ENCODE peak calls at places on chromosomes 12 and 14, in seven cellular contexts. H, W, Y, K, P, D and J are unnamed samples.

GRCh38 chr14:103142031-103142430 is 18.8 kb downstream of the TNFAIP2 start:
- DNase-seq in H (no peak), W (no peak), Y (no peak), K (no peak), P (no peak), D (no peak), J (no peak)

GRCh38 chr12:114479831-114480230 is 73.9 kb upstream of the TBX5 start:
- DNase-seq in H (peak; percentile 49), W (no peak), Y (no peak), K (no peak), P (no peak), D (no peak), J (peak; percentile 9)

GRCh38 chr12:121580959-121581680 is at the start of gene KDM2B:
- DNase-seq in H (no peak), W (peak; percentile 38), Y (peak; percentile 79), K (peak; percentile 48), P (no peak), D (peak; percentile 43), J (peak; percentile 68)

GRCh38 chr12:113392988-113393579 is 10.6 kb downstream of the SDS start:
- DNase-seq in H (peak; percentile 94), W (no peak), Y (peak; percentile 31), K (no peak), P (no peak), D (no peak), J (peak; percentile 44)

GRCh38 chr12:76738824-76739579 is 24.9 kb upstream of the ZDHHC17 start:
- DNase-seq in H (no peak), W (no peak), Y (no peak), K (no peak), P (no peak), D (no peak), J (no peak)

GRCh38 chr14:101535808-101536207 is 25.5 kb upstream of the DIO3 start:
- DNase-seq in H (no peak), W (no peak), Y (no peak), K (no peak), P (no peak), D (no peak), J (no peak)

GRCh38 chr12:94973202-94973601 is 30.3 kb downstream of the NDUFA12 start:
- DNase-seq in H (no peak), W (no peak), Y (peak; percentile 57), K (no peak), P (no peak), D (no peak), J (peak; percentile 33)

GRCh38 chr14:61564623-61565091 is 130.7 kb upstream of the HIF1A start:
- DNase-seq in H (no peak), W (no peak), Y (peak; percentile 94), K (no peak), P (no peak), D (no peak), J (no peak)

GRCh38 chr12:59093090-59093489 is 172.8 kb upstream of the LRIG3 start:
- DNase-seq in H (no peak), W (no peak), Y (no peak), K (no peak), P (no peak), D (no peak), J (no peak)

GRCh38 chr14:102164241-102164641 is 24.5 kb downstream of the WDR20 start:
- DNase-seq in H (no peak), W (no peak), Y (peak; percentile 53), K (peak; percentile 25), P (no peak), D (no peak), J (no peak)

GRCh38 chr12:107337354-107338095 is 244.2 kb upstream of the CRY1 start:
- DNase-seq in H (no peak), W (no peak), Y (no peak), K (no peak), P (no peak), D (no peak), J (no peak)

GRCh38 chr12:9973951-9974350 is 2.7 kb downstream of the CLEC12A start:
- DNase-seq in H (no peak), W (no peak), Y (no peak), K (no peak), P (no peak), D (no peak), J (no peak)

GRCh38 chr14:58428011-58428807 is 690 bp downstream of the KIAA0586 start:
- DNase-seq in H (no peak), W (no peak), Y (peak; percentile 60), K (no peak), P (no peak), D (peak; percentile 10), J (peak; percentile 26)

GRCh38 chr14:49593016-49593415 is 5.7 kb upstream of the LRR1 start:
- DNase-seq in H (no peak), W (no peak), Y (peak; percentile 41), K (no peak), P (no peak), D (no peak), J (peak; percentile 55)

GRCh38 chr14:32370720-32371119 is 41.6 kb downstream of the AKAP6 start:
- DNase-seq in H (no peak), W (no peak), Y (peak; percentile 49), K (no peak), P (no peak), D (no peak), J (peak; percentile 61)

GRCh38 chr12:115709410-115710065 is 568.0 kb downstream of the MED13L start:
- DNase-seq in H (no peak), W (peak; percentile 48), Y (peak; percentile 68), K (peak; percentile 51), P (no peak), D (no peak), J (no peak)

GRCh38 chr12:123047289-123047688 is 66.8 kb downstream of the ARL6IP4 start:
- DNase-seq in H (no peak), W (no peak), Y (no peak), K (no peak), P (no peak), D (no peak), J (no peak)

GRCh38 chr12:95201056-95201670 is 16.1 kb downstream of the FGD6 start:
- DNase-seq in H (no peak), W (no peak), Y (peak; percentile 55), K (no peak), P (no peak), D (no peak), J (no peak)

GRCh38 chr12:123384318-123384993 is 524 bp downstream of the KMT5A start:
- DNase-seq in H (peak; percentile 22), W (no peak), Y (no peak), K (no peak), P (no peak), D (peak; percentile 24), J (no peak)

GRCh38 chr12:120902846-120903381 is 1.2 kb downstream of the SPPL3 start:
- DNase-seq in H (no peak), W (no peak), Y (no peak), K (no peak), P (no peak), D (no peak), J (no peak)

GRCh38 chr12:19712041-19712440 is 272.7 kb downstream of the AEBP2 start:
- DNase-seq in H (no peak), W (no peak), Y (peak; percentile 85), K (no peak), P (no peak), D (no peak), J (peak; percentile 85)

GRCh38 chr12:74581439-74581838 is 43.8 kb downstream of the ATXN7L3B start:
- DNase-seq in H (no peak), W (no peak), Y (no peak), K (no peak), P (no peak), D (no peak), J (no peak)

DNA sequence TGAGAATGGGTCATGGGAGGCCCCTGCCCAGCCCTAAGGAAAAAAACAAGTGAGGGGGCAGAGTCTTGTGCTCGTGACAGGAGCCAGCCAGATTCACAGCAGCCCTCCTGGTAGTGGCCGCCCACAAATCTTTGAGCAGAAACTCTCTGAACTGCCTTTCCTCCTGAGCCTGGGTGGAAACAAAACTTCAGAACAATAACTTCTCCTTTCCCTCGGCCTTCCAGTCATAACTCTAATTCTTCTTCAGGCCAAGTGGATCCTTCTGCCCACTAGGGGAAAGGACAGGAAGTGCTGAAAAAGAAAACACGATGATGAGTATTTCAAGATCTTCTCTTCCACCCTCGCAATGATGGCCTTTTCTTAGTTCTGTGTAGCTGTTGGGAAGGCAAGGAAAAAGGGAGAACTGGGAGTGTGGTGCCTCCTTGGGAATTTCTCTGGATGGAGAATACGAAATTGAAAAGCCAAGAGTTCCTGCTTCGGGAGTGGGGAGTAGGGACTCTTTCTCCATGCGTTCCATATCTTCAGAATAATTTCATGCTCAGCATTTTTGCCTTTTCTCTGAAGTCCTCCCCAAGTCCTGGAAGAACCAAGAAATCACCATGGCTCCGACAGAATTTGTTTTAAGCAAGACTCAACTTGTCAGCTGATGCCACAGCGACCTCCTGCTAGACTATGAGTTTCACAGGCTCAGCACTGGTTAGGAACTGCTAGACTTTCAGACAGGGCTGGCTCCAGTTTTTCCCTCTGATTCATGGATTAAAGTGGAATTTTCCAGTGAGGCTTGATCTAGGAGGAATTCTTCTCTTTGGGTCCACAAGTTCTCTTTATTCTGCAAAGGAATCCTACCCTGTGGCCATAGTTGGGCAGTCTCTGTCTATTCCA is 188.9 kb downstream of the CAND1 start:
- DNase-seq in H (no peak), W (no peak), Y (peak; percentile 40), K (peak; percentile 49), P (no peak), D (no peak), J (no peak)
- TF ChIP-seq CTCF in H (no peak), W (peak; percentile 37), Y (peak; percentile 58), K (peak; percentile 25), P (peak; percentile 53), D (no peak), J (peak; percentile 46)

DNA sequence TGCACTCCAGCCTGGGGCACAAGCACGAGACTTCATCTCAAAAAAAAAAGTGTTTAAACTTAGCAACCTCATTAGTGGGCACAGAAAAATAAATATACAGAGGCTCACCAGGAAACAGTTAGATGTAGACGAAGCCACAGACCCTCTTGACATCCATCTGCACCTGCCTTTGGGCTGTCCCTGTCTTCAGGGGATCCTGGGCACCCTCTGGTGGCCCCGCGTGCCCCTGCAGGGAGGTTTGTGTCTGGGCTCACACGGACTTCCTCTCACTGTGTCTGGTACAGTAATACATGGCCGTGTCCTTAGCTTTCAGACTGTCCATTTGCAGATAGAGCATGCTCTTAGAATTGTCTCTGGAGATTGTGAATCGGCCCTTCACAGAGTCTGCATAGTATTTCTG is 916.5 kb downstream of the TMEM121 start:
- DNase-seq in H (no peak), W (no peak), Y (no peak), K (no peak), P (no peak), D (no peak), J (no peak)
- TF ChIP-seq CTCF in H (no peak), W (no peak), Y (no peak), K (no peak), P (no peak), D (no peak), J (no peak)

GRCh38 chr14:23431486-23431885 is 4.0 kb downstream of the MYH7 start:
- DNase-seq in H (no peak), W (no peak), Y (no peak), K (peak; percentile 16), P (peak; percentile 36), D (no peak), J (no peak)
- TF ChIP-seq CTCF in H (no peak), W (no peak), Y (no peak), K (no peak), P (no peak), D (no peak), J (no peak)

DNA sequence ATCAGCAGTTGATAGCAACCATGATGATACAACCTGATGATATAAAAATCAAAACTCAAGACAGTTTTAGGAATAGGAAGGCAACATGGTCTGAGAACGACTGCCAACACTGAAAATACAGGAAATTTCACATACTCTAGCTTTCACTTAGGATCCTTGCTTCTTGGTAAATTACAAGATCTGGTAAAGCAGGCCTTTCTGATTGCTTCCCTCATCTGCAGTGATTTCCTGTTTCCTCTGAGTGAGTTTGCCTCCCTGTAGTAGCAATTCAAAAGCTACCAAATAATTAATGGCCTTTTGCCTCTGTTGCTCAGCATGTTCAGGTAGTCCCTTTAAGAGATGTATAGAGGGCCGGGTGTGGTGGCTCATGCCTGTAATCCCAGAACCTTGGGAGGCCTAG is 2.0 kb upstream of the IRAK3 start:
- DNase-seq in H (no peak), W (no peak), Y (no peak), K (no peak), P (no peak), D (no peak), J (no peak)
- TF ChIP-seq CTCF in H (no peak), W (no peak), Y (no peak), K (no peak), P (no peak), D (no peak), J (no peak)